ENCODE peak calls at places on chromosomes 13 and 19, in seven cellular contexts. M is stimulated activated CD8-positive, alpha-beta memory T cell treated with anti-CD3 and anti-CD28 coated beads, Interleukin-7, amount 100 ng/mL, for 1 hour; V is H54; D is T follicular helper cell; F is NCI-H1436; H is stimulated activated effector memory CD8-positive, alpha-beta T cell treated with anti-CD3 and anti-CD28 coated beads, Interleukin-12 subunit alpha, Interleukin-12 subunit beta, amount 100 ng/mL, for 72 hours; P is T1000. L is an unnamed sample.

GRCh38 chr13:105338773-105339172 is 1196.7 kb downstream of the EFNB2 start:
- DNase-seq in M (no peak), V (no peak), D (no peak), F (no peak), H (no peak), P (no peak), L (no peak)

GRCh38 chr19:36837902-36838783 is at the start of gene ZNF790:
- DNase-seq in M (peak), V (peak), D (peak), F (peak), H (peak), P (peak), L (peak)

GRCh38 chr13:21405309-21405708 is 53.8 kb downstream of the ZDHHC20 start:
- DNase-seq in M (no peak), V (no peak), D (no peak), F (no peak), H (no peak), P (no peak), L (no peak)

GRCh38 chr13:95784161-95784880 is 107.4 kb downstream of the DNAJC3 start:
- DNase-seq in M (no peak), V (peak), D (no peak), F (no peak), H (no peak), P (peak), L (no peak)

GRCh38 chr13:113603116-113603710 is 18.7 kb downstream of the TFDP1 start:
- DNase-seq in M (no peak), V (no peak), D (no peak), F (no peak), H (no peak), P (no peak), L (no peak)

GRCh38 chr13:42847891-42848663 is 66.7 kb downstream of the FAM216B start:
- DNase-seq in M (no peak), V (no peak), D (no peak), F (no peak), H (no peak), P (no peak), L (peak)

GRCh38 chr19:56297010-56297409 is 17.6 kb downstream of the ZSCAN5A start:
- DNase-seq in M (no peak), V (no peak), D (no peak), F (no peak), H (no peak), P (no peak), L (no peak)

GRCh38 chr19:11247934-11248333 is 8.5 kb downstream of the ANGPTL8 start:
- DNase-seq in M (no peak), V (no peak), D (no peak), F (no peak), H (no peak), P (no peak), L (no peak)

GRCh38 chr19:7355871-7356270 is 7.1 kb downstream of the ARHGEF18 start:
- DNase-seq in M (no peak), V (no peak), D (no peak), F (no peak), H (no peak), P (no peak), L (no peak)

GRCh38 chr13:98751397-98752110 is 918 bp downstream of the SLC15A1 start:
- DNase-seq in M (no peak), V (no peak), D (no peak), F (no peak), H (no peak), P (no peak), L (peak)

GRCh38 chr19:55683449-55684261 is 8.6 kb downstream of the EPN1 start:
- DNase-seq in M (no peak), V (no peak), D (no peak), F (no peak), H (no peak), P (no peak), L (no peak)

L was measured in A673.